ENCODE peak calls at places on chromosomes 16 and 17, in ten cellular contexts. One of them, this sample, is unnamed.
A peak's percentile ranks its signal among the peaks of the same experiment; 100 is the strongest.

GRCh38 chr16:82653550-82654511 is 27.1 kb downstream of the CDH13 start:
- DNase-seq in CD8-positive, alpha-beta T cell: peak; percentile 51
- DNase-seq in A549: peak; percentile 44
- DNase-seq in tibial nerve: no peak
- DNase-seq in cardiac muscle cell: peak; percentile 15
- DNase-seq in IMR-90: peak; percentile 95
- DNase-seq in adipocyte: peak; percentile 83
- DNase-seq in RWPE2: no peak
- DNase-seq in mammary epithelial cell: peak; percentile 89
- DNase-seq in gastrocnemius medialis: no peak
- DNase-seq in this sample: no peak

GRCh38 chr17:27247071-27247957 is 46.6 kb upstream of the WSB1 start:
- DNase-seq in CD8-positive, alpha-beta T cell: no peak
- DNase-seq in A549: peak; percentile 84
- DNase-seq in tibial nerve: peak; percentile 36
- DNase-seq in cardiac muscle cell: no peak
- DNase-seq in IMR-90: peak; percentile 85
- DNase-seq in adipocyte: peak; percentile 91
- DNase-seq in RWPE2: no peak
- DNase-seq in mammary epithelial cell: peak; percentile 47
- DNase-seq in gastrocnemius medialis: peak; percentile 49
- DNase-seq in this sample: peak; percentile 28

GRCh38 chr16:21964353-21964752 is 11.2 kb downstream of the UQCRC2 start:
- DNase-seq in CD8-positive, alpha-beta T cell: no peak
- DNase-seq in A549: no peak
- DNase-seq in tibial nerve: no peak
- DNase-seq in cardiac muscle cell: no peak
- DNase-seq in IMR-90: no peak
- DNase-seq in adipocyte: no peak
- DNase-seq in RWPE2: no peak
- DNase-seq in mammary epithelial cell: no peak
- DNase-seq in gastrocnemius medialis: no peak
- DNase-seq in this sample: no peak

GRCh38 chr17:65173284-65173793 is 36.2 kb downstream of the RGS9 start:
- DNase-seq in CD8-positive, alpha-beta T cell: peak; percentile 80
- DNase-seq in A549: peak; percentile 39
- DNase-seq in tibial nerve: no peak
- DNase-seq in cardiac muscle cell: peak; percentile 52
- DNase-seq in IMR-90: peak; percentile 55
- DNase-seq in adipocyte: no peak
- DNase-seq in RWPE2: no peak
- DNase-seq in mammary epithelial cell: no peak
- DNase-seq in gastrocnemius medialis: peak; percentile 17
- DNase-seq in this sample: no peak

GRCh38 chr17:15941781-15942180 is 3.1 kb upstream of the ADORA2B start:
- DNase-seq in CD8-positive, alpha-beta T cell: no peak
- DNase-seq in A549: no peak
- DNase-seq in tibial nerve: no peak
- DNase-seq in cardiac muscle cell: no peak
- DNase-seq in IMR-90: no peak
- DNase-seq in adipocyte: no peak
- DNase-seq in RWPE2: no peak
- DNase-seq in mammary epithelial cell: peak; percentile 41
- DNase-seq in gastrocnemius medialis: no peak
- DNase-seq in this sample: no peak

GRCh38 chr16:67736858-67737257 is 17.7 kb upstream of the GFOD2 start:
- DNase-seq in CD8-positive, alpha-beta T cell: no peak
- DNase-seq in A549: no peak
- DNase-seq in tibial nerve: no peak
- DNase-seq in cardiac muscle cell: no peak
- DNase-seq in IMR-90: no peak
- DNase-seq in adipocyte: no peak
- DNase-seq in RWPE2: no peak
- DNase-seq in mammary epithelial cell: peak; percentile 8
- DNase-seq in gastrocnemius medialis: no peak
- DNase-seq in this sample: no peak

GRCh38 chr17:74453665-74454196 is 12.7 kb upstream of the CD300A start:
- DNase-seq in CD8-positive, alpha-beta T cell: no peak
- DNase-seq in A549: peak; percentile 98
- DNase-seq in tibial nerve: peak; percentile 89
- DNase-seq in cardiac muscle cell: peak; percentile 93
- DNase-seq in IMR-90: no peak
- DNase-seq in adipocyte: peak; percentile 88
- DNase-seq in RWPE2: no peak
- DNase-seq in mammary epithelial cell: no peak
- DNase-seq in gastrocnemius medialis: peak; percentile 94
- DNase-seq in this sample: no peak

GRCh38 chr16:85682516-85682915 is 6.2 kb downstream of the GINS2 start:
- DNase-seq in CD8-positive, alpha-beta T cell: no peak
- DNase-seq in A549: no peak
- DNase-seq in tibial nerve: no peak
- DNase-seq in cardiac muscle cell: no peak
- DNase-seq in IMR-90: no peak
- DNase-seq in adipocyte: no peak
- DNase-seq in RWPE2: no peak
- DNase-seq in mammary epithelial cell: no peak
- DNase-seq in gastrocnemius medialis: peak; percentile 47
- DNase-seq in this sample: no peak

GRCh38 chr16:77745972-77746371 is 23.7 kb downstream of the NUDT7 start:
- DNase-seq in CD8-positive, alpha-beta T cell: no peak
- DNase-seq in A549: no peak
- DNase-seq in tibial nerve: no peak
- DNase-seq in cardiac muscle cell: no peak
- DNase-seq in IMR-90: peak; percentile 62
- DNase-seq in adipocyte: no peak
- DNase-seq in RWPE2: no peak
- DNase-seq in mammary epithelial cell: no peak
- DNase-seq in gastrocnemius medialis: no peak
- DNase-seq in this sample: no peak

DNA sequence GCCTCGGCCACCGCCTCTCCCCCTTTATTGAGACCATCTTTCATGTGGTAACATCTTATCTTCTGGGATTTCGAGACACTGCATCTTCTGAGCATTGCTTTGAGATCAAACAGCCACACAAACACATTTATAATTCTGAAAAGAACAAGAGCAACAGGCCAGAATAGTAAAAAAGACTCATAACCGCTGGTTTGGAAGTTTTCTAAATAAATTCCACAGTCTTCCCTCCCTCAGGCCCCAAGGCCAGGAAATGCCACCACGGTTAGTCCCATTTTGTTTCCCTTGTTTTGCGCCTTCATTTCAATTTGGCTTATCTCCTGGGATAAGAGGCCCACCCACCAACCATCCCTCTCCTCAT is 25.3 kb downstream of the LITAF start:
- DNase-seq in CD8-positive, alpha-beta T cell: no peak
- DNase-seq in A549: no peak
- DNase-seq in tibial nerve: no peak
- DNase-seq in cardiac muscle cell: no peak
- DNase-seq in IMR-90: no peak
- DNase-seq in adipocyte: peak; percentile 46
- DNase-seq in RWPE2: no peak
- DNase-seq in mammary epithelial cell: no peak
- DNase-seq in gastrocnemius medialis: no peak
- DNase-seq in this sample: no peak
- H3K4me1 ChIP-seq in CD8-positive, alpha-beta T cell: peaks cover 81% of the 10 kb centered on the region
- H3K4me1 ChIP-seq in A549: peaks cover 57% of the 10 kb centered on the region
- H3K4me1 ChIP-seq in tibial nerve: no peaks in the 10 kb centered on the region
- H3K4me1 ChIP-seq in cardiac muscle cell: no peaks in the 10 kb centered on the region
- H3K4me1 ChIP-seq in IMR-90: peaks cover 14% of the 10 kb centered on the region
- H3K4me1 ChIP-seq in adipocyte: peaks cover 5% of the 10 kb centered on the region
- H3K4me1 ChIP-seq in RWPE2: peaks cover 28% of the 10 kb centered on the region
- H3K4me1 ChIP-seq in mammary epithelial cell: peaks cover 37% of the 10 kb centered on the region
- H3K4me1 ChIP-seq in gastrocnemius medialis: peaks cover 10% of the 10 kb centered on the region
- H3K4me1 ChIP-seq in this sample: peaks cover 9% of the 10 kb centered on the region

DNA sequence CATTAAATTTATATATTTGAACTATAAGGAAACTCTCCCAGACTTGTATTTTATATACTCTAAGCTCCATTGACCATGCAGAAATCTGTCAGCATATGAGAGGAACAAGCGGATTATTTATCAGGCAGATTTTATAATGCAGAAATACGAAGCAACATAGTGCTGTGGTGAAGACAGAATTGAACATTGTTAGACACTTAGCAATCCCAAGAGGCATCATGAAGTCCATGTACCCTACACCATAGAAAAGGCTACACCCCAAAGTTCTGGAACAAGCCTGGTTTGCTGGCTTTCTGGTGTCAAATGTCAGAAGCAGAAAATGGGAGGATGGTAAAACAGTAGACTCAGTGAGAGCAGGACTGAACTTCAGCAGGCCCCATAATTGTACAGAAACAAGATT is 241.1 kb downstream of the PRKCA start:
- DNase-seq in CD8-positive, alpha-beta T cell: no peak
- DNase-seq in A549: no peak
- DNase-seq in tibial nerve: no peak
- DNase-seq in cardiac muscle cell: no peak
- DNase-seq in IMR-90: no peak
- DNase-seq in adipocyte: peak; percentile 42
- DNase-seq in RWPE2: no peak
- DNase-seq in mammary epithelial cell: no peak
- DNase-seq in gastrocnemius medialis: no peak
- DNase-seq in this sample: no peak
- H3K4me1 ChIP-seq in CD8-positive, alpha-beta T cell: peaks cover 65% of the 10 kb centered on the region
- H3K4me1 ChIP-seq in A549: peaks cover 66% of the 10 kb centered on the region
- H3K4me1 ChIP-seq in tibial nerve: no peaks in the 10 kb centered on the region
- H3K4me1 ChIP-seq in cardiac muscle cell: peaks cover 8% of the 10 kb centered on the region
- H3K4me1 ChIP-seq in IMR-90: peaks cover 44% of the 10 kb centered on the region
- H3K4me1 ChIP-seq in adipocyte: peaks cover 54% of the 10 kb centered on the region
- H3K4me1 ChIP-seq in RWPE2: peaks cover 22% of the 10 kb centered on the region
- H3K4me1 ChIP-seq in mammary epithelial cell: peaks cover 47% of the 10 kb centered on the region
- H3K4me1 ChIP-seq in gastrocnemius medialis: peaks cover 11% of the 10 kb centered on the region
- H3K4me1 ChIP-seq in this sample: no peaks in the 10 kb centered on the region

GRCh38 chr17:77145635-77146632 is 5.2 kb downstream of the SEC14L1 start:
- DNase-seq in CD8-positive, alpha-beta T cell: no peak
- DNase-seq in A549: no peak
- DNase-seq in tibial nerve: peak; percentile 39
- DNase-seq in cardiac muscle cell: peak; percentile 77
- DNase-seq in IMR-90: peak; percentile 76
- DNase-seq in adipocyte: peak; percentile 91
- DNase-seq in RWPE2: no peak
- DNase-seq in mammary epithelial cell: no peak
- DNase-seq in gastrocnemius medialis: peak; percentile 70
- DNase-seq in this sample: no peak
- H3K4me1 ChIP-seq in CD8-positive, alpha-beta T cell: peaks cover 20% of the 10 kb centered on the region
- H3K4me1 ChIP-seq in A549: peaks cover 19% of the 10 kb centered on the region
- H3K4me1 ChIP-seq in tibial nerve: peaks cover 5% of the 10 kb centered on the region
- H3K4me1 ChIP-seq in cardiac muscle cell: peaks cover 45% of the 10 kb centered on the region
- H3K4me1 ChIP-seq in IMR-90: peaks cover 18% of the 10 kb centered on the region
- H3K4me1 ChIP-seq in adipocyte: peaks cover 44% of the 10 kb centered on the region
- H3K4me1 ChIP-seq in RWPE2: peaks cover 14% of the 10 kb centered on the region
- H3K4me1 ChIP-seq in mammary epithelial cell: peaks cover 27% of the 10 kb centered on the region
- H3K4me1 ChIP-seq in gastrocnemius medialis: peaks cover 63% of the 10 kb centered on the region
- H3K4me1 ChIP-seq in this sample: peaks cover 16% of the 10 kb centered on the region

GRCh38 chr16:57798267-57798810 is 4.0 kb downstream of the KIFC3 start:
- DNase-seq in CD8-positive, alpha-beta T cell: no peak
- DNase-seq in A549: no peak
- DNase-seq in tibial nerve: no peak
- DNase-seq in cardiac muscle cell: no peak
- DNase-seq in IMR-90: no peak
- DNase-seq in adipocyte: no peak
- DNase-seq in RWPE2: no peak
- DNase-seq in mammary epithelial cell: no peak
- DNase-seq in gastrocnemius medialis: no peak
- DNase-seq in this sample: no peak

GRCh38 chr16:57799619-57800212 is 2.6 kb downstream of the KIFC3 start:
- DNase-seq in CD8-positive, alpha-beta T cell: no peak
- DNase-seq in A549: no peak
- DNase-seq in tibial nerve: no peak
- DNase-seq in cardiac muscle cell: no peak
- DNase-seq in IMR-90: no peak
- DNase-seq in adipocyte: no peak
- DNase-seq in RWPE2: no peak
- DNase-seq in mammary epithelial cell: no peak
- DNase-seq in gastrocnemius medialis: no peak
- DNase-seq in this sample: no peak

GRCh38 chr16:57797526-57798266 is 4.6 kb downstream of the KIFC3 start:
- DNase-seq in CD8-positive, alpha-beta T cell: no peak
- DNase-seq in A549: peak; percentile 60
- DNase-seq in tibial nerve: no peak
- DNase-seq in cardiac muscle cell: peak; percentile 51
- DNase-seq in IMR-90: no peak
- DNase-seq in adipocyte: no peak
- DNase-seq in RWPE2: peak; percentile 73
- DNase-seq in mammary epithelial cell: peak; percentile 80
- DNase-seq in gastrocnemius medialis: peak; percentile 66
- DNase-seq in this sample: no peak

GRCh38 chr16:57800213-57801097 is 1.8 kb downstream of the KIFC3 start:
- DNase-seq in CD8-positive, alpha-beta T cell: no peak
- DNase-seq in A549: no peak
- DNase-seq in tibial nerve: no peak
- DNase-seq in cardiac muscle cell: no peak
- DNase-seq in IMR-90: no peak
- DNase-seq in adipocyte: no peak
- DNase-seq in RWPE2: no peak
- DNase-seq in mammary epithelial cell: no peak
- DNase-seq in gastrocnemius medialis: no peak
- DNase-seq in this sample: no peak

GRCh38 chr16:57798953-57799618 is 3.2 kb downstream of the KIFC3 start:
- DNase-seq in CD8-positive, alpha-beta T cell: no peak
- DNase-seq in A549: no peak
- DNase-seq in tibial nerve: no peak
- DNase-seq in cardiac muscle cell: no peak
- DNase-seq in IMR-90: no peak
- DNase-seq in adipocyte: no peak
- DNase-seq in RWPE2: no peak
- DNase-seq in mammary epithelial cell: no peak
- DNase-seq in gastrocnemius medialis: no peak
- DNase-seq in this sample: no peak
- H3K4me1 ChIP-seq in CD8-positive, alpha-beta T cell: peaks cover 15% of the 10 kb centered on the region
- H3K4me1 ChIP-seq in A549: peaks cover 50% of the 10 kb centered on the region
- H3K4me1 ChIP-seq in tibial nerve: no peaks in the 10 kb centered on the region
- H3K4me1 ChIP-seq in cardiac muscle cell: peaks cover 45% of the 10 kb centered on the region
- H3K4me1 ChIP-seq in IMR-90: peaks cover 29% of the 10 kb centered on the region
- H3K4me1 ChIP-seq in adipocyte: peaks cover 36% of the 10 kb centered on the region
- H3K4me1 ChIP-seq in RWPE2: peaks cover 50% of the 10 kb centered on the region
- H3K4me1 ChIP-seq in mammary epithelial cell: peaks cover 59% of the 10 kb centered on the region
- H3K4me1 ChIP-seq in gastrocnemius medialis: peaks cover 57% of the 10 kb centered on the region
- H3K4me1 ChIP-seq in this sample: peaks cover 3% of the 10 kb centered on the region

This sample was measured in ascending aorta.